ENCODE peak calls at places on chromosomes 11 and 22, in nine cellular contexts. One of them, this sample, is unnamed.

GRCh38 chr11:19905280-19905853 is 192.7 kb downstream of the NAV2 start:
- DNase-seq in PC-9: no peak
- DNase-seq in K562: peak; percentile 31
- DNase-seq in IMR-90: peak; percentile 67
- DNase-seq in astrocyte: peak; percentile 50
- DNase-seq in neural progenitor cell: peak; percentile 55
- DNase-seq in mammary epithelial cell: no peak
- DNase-seq in GM23248: peak; percentile 76
- DNase-seq in H1: no peak
- DNase-seq in this sample: peak; percentile 63

GRCh38 chr22:32265882-32266767 is 11.0 kb upstream of the SLC5A4 start:
- DNase-seq in PC-9: peak; percentile 44
- DNase-seq in K562: peak; percentile 69
- DNase-seq in IMR-90: peak; percentile 67
- DNase-seq in astrocyte: peak; percentile 41
- DNase-seq in neural progenitor cell: peak; percentile 85
- DNase-seq in mammary epithelial cell: peak; percentile 44
- DNase-seq in GM23248: peak; percentile 92
- DNase-seq in H1: no peak
- DNase-seq in this sample: peak; percentile 53

GRCh38 chr22:20440637-20441591 is 3.3 kb upstream of the SCARF2 start:
- DNase-seq in PC-9: no peak
- DNase-seq in K562: no peak
- DNase-seq in IMR-90: no peak
- DNase-seq in astrocyte: no peak
- DNase-seq in neural progenitor cell: no peak
- DNase-seq in mammary epithelial cell: no peak
- DNase-seq in GM23248: no peak
- DNase-seq in H1: no peak
- DNase-seq in this sample: no peak

GRCh38 chr11:5591613-5592012 is 4.8 kb upstream of the TRIM6 start:
- DNase-seq in PC-9: no peak
- DNase-seq in K562: peak; percentile 78
- DNase-seq in IMR-90: no peak
- DNase-seq in astrocyte: no peak
- DNase-seq in neural progenitor cell: no peak
- DNase-seq in mammary epithelial cell: peak; percentile 15
- DNase-seq in GM23248: no peak
- DNase-seq in H1: no peak
- DNase-seq in this sample: no peak

GRCh38 chr11:72398058-72398758 is 36.1 kb downstream of the CLPB start:
- DNase-seq in PC-9: no peak
- DNase-seq in K562: no peak
- DNase-seq in IMR-90: no peak
- DNase-seq in astrocyte: no peak
- DNase-seq in neural progenitor cell: no peak
- DNase-seq in mammary epithelial cell: no peak
- DNase-seq in GM23248: no peak
- DNase-seq in H1: no peak
- DNase-seq in this sample: no peak

GRCh38 chr11:86115542-86116385 is 46.9 kb upstream of the PICALM start:
- DNase-seq in PC-9: no peak
- DNase-seq in K562: no peak
- DNase-seq in IMR-90: peak; percentile 62
- DNase-seq in astrocyte: peak; percentile 94
- DNase-seq in neural progenitor cell: no peak
- DNase-seq in mammary epithelial cell: peak; percentile 81
- DNase-seq in GM23248: peak; percentile 60
- DNase-seq in H1: no peak
- DNase-seq in this sample: no peak

GRCh38 chr11:73233211-73233610 is 15.1 kb downstream of the P2RY2 start:
- DNase-seq in PC-9: no peak
- DNase-seq in K562: no peak
- DNase-seq in IMR-90: no peak
- DNase-seq in astrocyte: no peak
- DNase-seq in neural progenitor cell: no peak
- DNase-seq in mammary epithelial cell: no peak
- DNase-seq in GM23248: no peak
- DNase-seq in H1: no peak
- DNase-seq in this sample: no peak

GRCh38 chr11:45180888-45181594 is 34.6 kb downstream of the PRDM11 start:
- DNase-seq in PC-9: peak; percentile 50
- DNase-seq in K562: peak; percentile 37
- DNase-seq in IMR-90: peak; percentile 41
- DNase-seq in astrocyte: peak; percentile 33
- DNase-seq in neural progenitor cell: peak; percentile 15
- DNase-seq in mammary epithelial cell: peak; percentile 55
- DNase-seq in GM23248: peak; percentile 86
- DNase-seq in H1: no peak
- DNase-seq in this sample: peak; percentile 65

GRCh38 chr11:103537904-103538502 is 428.8 kb downstream of the DYNC2H1 start:
- DNase-seq in PC-9: no peak
- DNase-seq in K562: peak; percentile 1
- DNase-seq in IMR-90: peak; percentile 47
- DNase-seq in astrocyte: no peak
- DNase-seq in neural progenitor cell: peak; percentile 29
- DNase-seq in mammary epithelial cell: peak; percentile 26
- DNase-seq in GM23248: peak; percentile 65
- DNase-seq in H1: no peak
- DNase-seq in this sample: peak; percentile 60

GRCh38 chr11:21892696-21893095 is 300.2 kb upstream of the ANO5 start:
- DNase-seq in PC-9: no peak
- DNase-seq in K562: no peak
- DNase-seq in IMR-90: no peak
- DNase-seq in astrocyte: no peak
- DNase-seq in neural progenitor cell: no peak
- DNase-seq in mammary epithelial cell: no peak
- DNase-seq in GM23248: no peak
- DNase-seq in H1: no peak
- DNase-seq in this sample: no peak

GRCh38 chr11:34072041-34072440 is 20.5 kb downstream of the CAPRIN1 start:
- DNase-seq in PC-9: no peak
- DNase-seq in K562: no peak
- DNase-seq in IMR-90: no peak
- DNase-seq in astrocyte: no peak
- DNase-seq in neural progenitor cell: no peak
- DNase-seq in mammary epithelial cell: no peak
- DNase-seq in GM23248: no peak
- DNase-seq in H1: no peak
- DNase-seq in this sample: no peak

GRCh38 chr11:34075178-34075820 is 23.8 kb downstream of the CAPRIN1 start:
- DNase-seq in PC-9: peak; percentile 87
- DNase-seq in K562: no peak
- DNase-seq in IMR-90: peak; percentile 77
- DNase-seq in astrocyte: peak; percentile 78
- DNase-seq in neural progenitor cell: no peak
- DNase-seq in mammary epithelial cell: peak; percentile 83
- DNase-seq in GM23248: peak; percentile 84
- DNase-seq in H1: no peak
- DNase-seq in this sample: peak; percentile 84

GRCh38 chr11:34072831-34073230 is 21.3 kb downstream of the CAPRIN1 start:
- DNase-seq in PC-9: peak; percentile 45
- DNase-seq in K562: no peak
- DNase-seq in IMR-90: peak; percentile 7
- DNase-seq in astrocyte: no peak
- DNase-seq in neural progenitor cell: no peak
- DNase-seq in mammary epithelial cell: peak; percentile 45
- DNase-seq in GM23248: no peak
- DNase-seq in H1: no peak
- DNase-seq in this sample: no peak

GRCh38 chr11:34074391-34074790 is 22.9 kb downstream of the CAPRIN1 start:
- DNase-seq in PC-9: no peak
- DNase-seq in K562: no peak
- DNase-seq in IMR-90: no peak
- DNase-seq in astrocyte: no peak
- DNase-seq in neural progenitor cell: no peak
- DNase-seq in mammary epithelial cell: no peak
- DNase-seq in GM23248: no peak
- DNase-seq in H1: no peak
- DNase-seq in this sample: no peak
- H4K20me1 ChIP-seq in PC-9: peaks cover 68% of the 10 kb centered on the region
- H4K20me1 ChIP-seq in K562: peaks cover 14% of the 10 kb centered on the region
- H4K20me1 ChIP-seq in IMR-90: peaks cover 71% of the 10 kb centered on the region
- H4K20me1 ChIP-seq in astrocyte: peaks cover 96% of the 10 kb centered on the region
- H4K20me1 ChIP-seq in neural progenitor cell: peaks cover 94% of the 10 kb centered on the region
- H4K20me1 ChIP-seq in mammary epithelial cell: peaks cover 3% of the 10 kb centered on the region
- H4K20me1 ChIP-seq in GM23248: peaks cover 29% of the 10 kb centered on the region
- H4K20me1 ChIP-seq in H1: peaks cover 17% of the 10 kb centered on the region
- H4K20me1 ChIP-seq in this sample: peaks cover 2% of the 10 kb centered on the region

GRCh38 chr11:61406067-61406466 is 13.7 kb downstream of the TMEM216 start:
- DNase-seq in PC-9: no peak
- DNase-seq in K562: no peak
- DNase-seq in IMR-90: no peak
- DNase-seq in astrocyte: no peak
- DNase-seq in neural progenitor cell: no peak
- DNase-seq in mammary epithelial cell: no peak
- DNase-seq in GM23248: no peak
- DNase-seq in H1: no peak
- DNase-seq in this sample: no peak
- H4K20me1 ChIP-seq in PC-9: peaks cover 13% of the 10 kb centered on the region
- H4K20me1 ChIP-seq in K562: no peaks in the 10 kb centered on the region
- H4K20me1 ChIP-seq in IMR-90: peaks cover 5% of the 10 kb centered on the region
- H4K20me1 ChIP-seq in astrocyte: peaks cover 47% of the 10 kb centered on the region
- H4K20me1 ChIP-seq in neural progenitor cell: peaks cover 13% of the 10 kb centered on the region
- H4K20me1 ChIP-seq in mammary epithelial cell: no peaks in the 10 kb centered on the region
- H4K20me1 ChIP-seq in GM23248: no peaks in the 10 kb centered on the region
- H4K20me1 ChIP-seq in H1: peaks cover 8% of the 10 kb centered on the region
- H4K20me1 ChIP-seq in this sample: no peaks in the 10 kb centered on the region

GRCh38 chr11:117459979-117460300 is 132.3 kb downstream of the CEP164 start:
- DNase-seq in PC-9: no peak
- DNase-seq in K562: no peak
- DNase-seq in IMR-90: no peak
- DNase-seq in astrocyte: no peak
- DNase-seq in neural progenitor cell: peak; percentile 31
- DNase-seq in mammary epithelial cell: no peak
- DNase-seq in GM23248: no peak
- DNase-seq in H1: no peak
- DNase-seq in this sample: no peak

GRCh38 chr11:117457835-117458234 is 130.2 kb downstream of the CEP164 start:
- DNase-seq in PC-9: no peak
- DNase-seq in K562: no peak
- DNase-seq in IMR-90: no peak
- DNase-seq in astrocyte: no peak
- DNase-seq in neural progenitor cell: no peak
- DNase-seq in mammary epithelial cell: no peak
- DNase-seq in GM23248: no peak
- DNase-seq in H1: no peak
- DNase-seq in this sample: no peak

GRCh38 chr11:117459121-117459978 is 131.7 kb downstream of the CEP164 start:
- DNase-seq in PC-9: no peak
- DNase-seq in K562: no peak
- DNase-seq in IMR-90: no peak
- DNase-seq in astrocyte: no peak
- DNase-seq in neural progenitor cell: no peak
- DNase-seq in mammary epithelial cell: no peak
- DNase-seq in GM23248: no peak
- DNase-seq in H1: no peak
- DNase-seq in this sample: no peak

GRCh38 chr11:117457031-117457785 is 129.6 kb downstream of the CEP164 start:
- DNase-seq in PC-9: no peak
- DNase-seq in K562: no peak
- DNase-seq in IMR-90: no peak
- DNase-seq in astrocyte: no peak
- DNase-seq in neural progenitor cell: no peak
- DNase-seq in mammary epithelial cell: no peak
- DNase-seq in GM23248: no peak
- DNase-seq in H1: no peak
- DNase-seq in this sample: no peak

GRCh38 chr11:117458275-117459120 is 130.8 kb downstream of the CEP164 start:
- DNase-seq in PC-9: no peak
- DNase-seq in K562: no peak
- DNase-seq in IMR-90: no peak
- DNase-seq in astrocyte: no peak
- DNase-seq in neural progenitor cell: no peak
- DNase-seq in mammary epithelial cell: peak; percentile 76
- DNase-seq in GM23248: no peak
- DNase-seq in H1: no peak
- DNase-seq in this sample: no peak
- H4K20me1 ChIP-seq in PC-9: peaks cover 3% of the 10 kb centered on the region
- H4K20me1 ChIP-seq in K562: peaks cover 4% of the 10 kb centered on the region
- H4K20me1 ChIP-seq in IMR-90: no peaks in the 10 kb centered on the region
- H4K20me1 ChIP-seq in astrocyte: no peaks in the 10 kb centered on the region
- H4K20me1 ChIP-seq in neural progenitor cell: no peaks in the 10 kb centered on the region
- H4K20me1 ChIP-seq in mammary epithelial cell: no peaks in the 10 kb centered on the region
- H4K20me1 ChIP-seq in GM23248: no peaks in the 10 kb centered on the region
- H4K20me1 ChIP-seq in H1: no peaks in the 10 kb centered on the region
- H4K20me1 ChIP-seq in this sample: no peaks in the 10 kb centered on the region

DNA sequence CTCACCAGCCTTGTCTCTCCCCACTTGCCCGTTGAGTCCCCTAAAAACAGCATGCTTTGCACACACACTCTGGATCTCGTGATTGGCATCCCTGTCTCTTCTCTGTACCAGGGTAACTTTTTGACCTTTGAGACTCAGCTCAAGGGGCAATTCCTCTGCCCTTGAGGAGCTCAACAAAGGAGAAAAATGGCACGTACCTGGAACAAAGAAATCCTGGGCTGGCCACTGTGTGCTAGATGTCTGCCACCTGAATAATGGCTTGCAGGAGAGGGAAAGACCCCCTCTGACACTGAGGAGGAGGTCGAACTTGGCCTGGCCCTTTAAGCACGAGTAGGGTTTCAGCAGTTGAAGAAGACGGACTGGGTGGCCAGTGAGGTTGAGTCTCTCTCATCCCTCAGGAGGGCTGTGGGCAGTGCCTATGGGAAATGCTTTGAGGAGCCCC is 5.8 kb downstream of the UBE2L3 start:
- DNase-seq in PC-9: no peak
- DNase-seq in K562: no peak
- DNase-seq in IMR-90: no peak
- DNase-seq in astrocyte: no peak
- DNase-seq in neural progenitor cell: no peak
- DNase-seq in mammary epithelial cell: no peak
- DNase-seq in GM23248: no peak
- DNase-seq in H1: no peak
- DNase-seq in this sample: no peak
- H4K20me1 ChIP-seq in PC-9: peaks cover 82% of the 10 kb centered on the region
- H4K20me1 ChIP-seq in K562: peaks cover 84% of the 10 kb centered on the region
- H4K20me1 ChIP-seq in IMR-90: peaks cover 100% of the 10 kb centered on the region
- H4K20me1 ChIP-seq in astrocyte: peaks cover 100% of the 10 kb centered on the region
- H4K20me1 ChIP-seq in neural progenitor cell: peaks cover 99% of the 10 kb centered on the region
- H4K20me1 ChIP-seq in mammary epithelial cell: peaks cover 30% of the 10 kb centered on the region
- H4K20me1 ChIP-seq in GM23248: peaks cover 52% of the 10 kb centered on the region
- H4K20me1 ChIP-seq in H1: peaks cover 49% of the 10 kb centered on the region
- H4K20me1 ChIP-seq in this sample: peaks cover 23% of the 10 kb centered on the region

DNA sequence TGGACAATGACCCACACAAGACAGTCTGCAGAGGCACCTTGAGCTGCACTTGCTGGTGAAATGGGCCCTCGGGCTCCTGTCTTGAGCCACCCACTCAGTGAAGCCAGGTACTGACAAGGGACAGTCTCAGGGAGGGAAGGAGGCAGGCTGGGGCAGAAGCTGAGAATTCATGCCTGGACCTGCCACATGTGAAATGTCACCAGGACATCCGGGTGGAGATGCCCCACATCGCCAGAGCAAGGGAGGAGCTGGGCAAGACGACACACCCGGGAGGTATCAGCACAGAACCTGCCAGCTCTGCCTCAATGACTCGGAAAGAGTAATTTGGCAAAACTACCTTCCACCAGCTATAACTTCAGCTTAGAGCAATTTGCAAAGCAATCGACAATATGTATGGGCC is 23.5 kb downstream of the CPT1A start:
- DNase-seq in PC-9: no peak
- DNase-seq in K562: no peak
- DNase-seq in IMR-90: no peak
- DNase-seq in astrocyte: no peak
- DNase-seq in neural progenitor cell: no peak
- DNase-seq in mammary epithelial cell: peak; percentile 61
- DNase-seq in GM23248: no peak
- DNase-seq in H1: no peak
- DNase-seq in this sample: no peak
- H4K20me1 ChIP-seq in PC-9: peaks cover 12% of the 10 kb centered on the region
- H4K20me1 ChIP-seq in K562: no peaks in the 10 kb centered on the region
- H4K20me1 ChIP-seq in IMR-90: peaks cover 53% of the 10 kb centered on the region
- H4K20me1 ChIP-seq in astrocyte: no peaks in the 10 kb centered on the region
- H4K20me1 ChIP-seq in neural progenitor cell: no peaks in the 10 kb centered on the region
- H4K20me1 ChIP-seq in mammary epithelial cell: no peaks in the 10 kb centered on the region
- H4K20me1 ChIP-seq in GM23248: no peaks in the 10 kb centered on the region
- H4K20me1 ChIP-seq in H1: peaks cover 5% of the 10 kb centered on the region
- H4K20me1 ChIP-seq in this sample: no peaks in the 10 kb centered on the region

This sample was measured in fibroblast of lung.